ENCODE peak calls at places on chromosomes 1 and 21, in seven cellular contexts. A is fibroblast of gingiva; U is activated T-cell treated with anti-CD3 and anti-CD28 coated beads for 24 hours; C is neural progenitor cell; L is effector CD8-positive, alpha-beta T cell; R is neural crest cell; S is kidney glomerular epithelial cell. J is an unnamed sample.

GRCh38 chr1:156642265-156643185 is 608 bp downstream of the BCAN start:
- DNase-seq in S (no peak), C (peak; percentile 59), R (no peak), U (no peak), A (no peak), L (no peak), J (no peak)

GRCh38 chr1:3909615-3910014 is 9.5 kb upstream of the C1orf174 start:
- DNase-seq in C (no peak), U (no peak), R (no peak), L (no peak), S (no peak), A (no peak), J (no peak)

GRCh38 chr21:32735524-32735923 is 7.7 kb upstream of the SYNJ1 start:
- DNase-seq in U (no peak), L (no peak), S (no peak), C (no peak), R (no peak), A (no peak), J (no peak)

GRCh38 chr21:33314096-33314495 is 10.7 kb upstream of the IFNAR1 start:
- DNase-seq in R (no peak), U (no peak), C (no peak), S (no peak), L (no peak), A (no peak), J (no peak)

GRCh38 chr1:21815724-21816311 is 3.8 kb downstream of the LDLRAD2 start:
- DNase-seq in C (no peak), R (peak; percentile 22), A (no peak), U (no peak), S (no peak), L (no peak), J (no peak)

GRCh38 chr1:94045465-94046056 is 75.4 kb downstream of the ABCA4 start:
- DNase-seq in A (peak; percentile 94), R (peak; percentile 48), S (peak; percentile 92), L (no peak), U (peak; percentile 18), C (peak; percentile 91), J (peak; percentile 93)

GRCh38 chr1:150552692-150553278 is 3.6 kb downstream of the ADAMTSL4 start:
- DNase-seq in R (no peak), S (no peak), U (no peak), L (no peak), C (no peak), A (no peak), J (no peak)

GRCh38 chr1:58718435-58718834 is 18.6 kb upstream of the MYSM1 start:
- DNase-seq in R (no peak), L (no peak), A (no peak), U (no peak), S (no peak), C (no peak), J (peak; percentile 41)

GRCh38 chr21:26769613-26770188 is 75.5 kb downstream of the ADAMTS1 start:
- DNase-seq in R (no peak), C (peak; percentile 33), S (peak; percentile 39), U (no peak), L (no peak), A (peak; percentile 52), J (peak; percentile 58)

GRCh38 chr1:156465747-156466365 is 34.7 kb downstream of the MEF2D start:
- DNase-seq in A (no peak), R (no peak), U (no peak), S (no peak), L (no peak), C (peak; percentile 60), J (no peak)

GRCh38 chr1:169184812-169185211 is 78.3 kb downstream of the ATP1B1 start:
- DNase-seq in U (no peak), C (peak; percentile 6), L (no peak), S (no peak), R (no peak), A (no peak), J (no peak)

J was measured in epithelial cell of esophagus.